ENCODE peak calls at places on chromosomes 12 and 14, in eight cellular contexts. L, X, C, D, T, W, J and Y are unnamed samples. For H3K9me3, the result is how much of the 10 kb centered on the place peaks cover.

GRCh38 chr14:52446355-52446754 is 106.0 kb downstream of the TXNDC16 start:
- DNase-seq in T (no peak), X (peak), W (no peak), L (peak), D (no peak), C (no peak), J (peak), Y (no peak)

GRCh38 chr12:108734200-108734906 is 3.0 kb upstream of the CORO1C start:
- DNase-seq in L (peak), J (peak), W (peak), X (no peak), D (peak), T (no peak), C (no peak), Y (peak)

GRCh38 chr14:61602733-61603077 is 92.6 kb upstream of the HIF1A start:
- DNase-seq in T (no peak), X (no peak), W (no peak), C (no peak), D (no peak), J (no peak), L (no peak), Y (no peak)

GRCh38 chr12:6899837-6900519 is 4.6 kb upstream of the LRRC23 start:
- DNase-seq in J (peak), D (no peak), T (no peak), C (peak), W (no peak), X (no peak), L (no peak), Y (peak)

GRCh38 chr12:67534671-67535070 is 113.9 kb upstream of the DYRK2 start:
- DNase-seq in C (no peak), T (no peak), D (no peak), X (no peak), W (peak), L (peak), J (no peak), Y (peak)

GRCh38 chr14:24392327-24393098 is 6.3 kb upstream of the NYNRIN start:
- DNase-seq in C (no peak), X (no peak), W (peak), J (no peak), D (no peak), L (peak), T (no peak), Y (no peak)

GRCh38 chr12:12405882-12406281 is 49.0 kb downstream of the BORCS5 start:
- DNase-seq in D (no peak), X (no peak), J (peak), T (no peak), W (peak), C (peak), L (peak), Y (peak)

GRCh38 chr14:59359451-59360124 is 105.6 kb downstream of the GPR135 start:
- DNase-seq in T (no peak), L (no peak), C (no peak), D (no peak), J (no peak), X (no peak), W (no peak), Y (no peak)

GRCh38 chr12:109586385-109587296 is 13.0 kb downstream of the MVK start:
- DNase-seq in X (no peak), C (no peak), D (no peak), W (no peak), J (no peak), L (no peak), T (no peak), Y (no peak)

GRCh38 chr12:108340037-108340436 is 926 bp upstream of the CMKLR1 start:
- DNase-seq in J (no peak), D (peak), X (no peak), L (no peak), C (no peak), T (no peak), W (no peak), Y (no peak)

GRCh38 chr12:3698218-3698974 is 54.5 kb downstream of the CRACR2A start:
- DNase-seq in L (peak), T (no peak), J (no peak), W (no peak), C (no peak), X (no peak), D (no peak), Y (peak)

GRCh38 chr12:94103986-94104385 is 44.4 kb upstream of the PLXNC1 start:
- DNase-seq in L (peak), C (no peak), W (no peak), X (no peak), T (no peak), D (no peak), J (no peak), Y (no peak)

GRCh38 chr12:120902846-120903381 is 1.2 kb downstream of the SPPL3 start:
- DNase-seq in C (no peak), X (no peak), J (no peak), W (no peak), D (no peak), T (no peak), L (no peak), Y (no peak)

GRCh38 chr14:99128185-99128584 is 143.8 kb downstream of the BCL11B start:
- DNase-seq in C (no peak), X (no peak), D (no peak), W (no peak), J (peak), T (no peak), L (no peak), Y (no peak)

GRCh38 chr12:120286768-120287490 is 4.8 kb downstream of the RNU4-2 start:
- DNase-seq in T (no peak), D (no peak), J (no peak), W (no peak), C (no peak), L (peak), X (no peak), Y (no peak)

GRCh38 chr12:90038290-90038689 is 329.7 kb upstream of the ATP2B1 start:
- DNase-seq in T (no peak), J (no peak), W (no peak), L (no peak), X (no peak), D (no peak), C (no peak), Y (no peak)

GRCh38 chr12:103677341-103677740 is 90.3 kb downstream of the STAB2 start:
- DNase-seq in D (no peak), J (peak), X (no peak), L (peak), C (no peak), W (no peak), T (no peak), Y (no peak)

GRCh38 chr14:95468416-95469133 is 47.9 kb downstream of the SYNE3 start:
- DNase-seq in L (no peak), J (peak), W (no peak), T (no peak), C (no peak), X (no peak), D (no peak), Y (no peak)

GRCh38 chr14:69138189-69138535 is 14.8 kb downstream of the DCAF5 start:
- DNase-seq in T (no peak), C (no peak), L (no peak), D (no peak), W (no peak), X (no peak), J (no peak), Y (no peak)

GRCh38 chr12:59056931-59057330 is 136.6 kb upstream of the LRIG3 start:
- DNase-seq in T (no peak), X (no peak), C (no peak), D (no peak), J (no peak), W (no peak), L (no peak), Y (no peak)

GRCh38 chr12:60935981-60936761 is 1324.0 kb upstream of the USP15 start:
- DNase-seq in X (no peak), T (no peak), D (no peak), L (peak), J (no peak), C (no peak), W (no peak), Y (no peak)

GRCh38 chr12:100356646-100357223 is at the start of gene SLC17A8:
- DNase-seq in T (no peak), W (no peak), X (peak), D (no peak), L (no peak), C (no peak), J (no peak), Y (no peak)

GRCh38 chr14:100065942-100066574 is 836 bp downstream of the EVL start:
- DNase-seq in C (no peak), J (peak), W (no peak), X (no peak), D (no peak), T (peak), L (no peak), Y (no peak)

GRCh38 chr14:52917732-52918131 is 33.1 kb downstream of the FERMT2 start:
- DNase-seq in J (no peak), X (no peak), D (no peak), C (no peak), T (no peak), W (no peak), L (no peak), Y (no peak)

GRCh38 chr14:91929700-91930099 is 17.8 kb downstream of the FBLN5 start:
- DNase-seq in W (no peak), L (no peak), J (no peak), D (no peak), T (no peak), X (no peak), C (no peak), Y (no peak)

GRCh38 chr14:92613008-92613658 is 99.6 kb downstream of the RIN3 start:
- DNase-seq in D (no peak), T (peak), J (no peak), L (no peak), C (peak), X (peak), W (no peak), Y (peak)

GRCh38 chr12:77855548-77855947 is 24.9 kb downstream of the NAV3 start:
- DNase-seq in X (no peak), L (no peak), C (no peak), J (no peak), T (no peak), D (no peak), W (no peak), Y (peak)

GRCh38 chr12:50257226-50258166 is 25.8 kb downstream of the LIMA1 start:
- DNase-seq in C (no peak), J (no peak), L (peak), T (no peak), W (no peak), X (no peak), D (no peak), Y (peak)

GRCh38 chr14:19902409-19902808 is 18.0 kb upstream of the OR4K5 start:
- DNase-seq in L (no peak), W (no peak), D (no peak), J (no peak), C (no peak), T (no peak), X (no peak), Y (no peak)
- H3K9me3 ChIP-seq in L (under half), W (under half), D (under half), J (under half), C (under half), T (under half), X (under half), Y (under half)

DNA sequence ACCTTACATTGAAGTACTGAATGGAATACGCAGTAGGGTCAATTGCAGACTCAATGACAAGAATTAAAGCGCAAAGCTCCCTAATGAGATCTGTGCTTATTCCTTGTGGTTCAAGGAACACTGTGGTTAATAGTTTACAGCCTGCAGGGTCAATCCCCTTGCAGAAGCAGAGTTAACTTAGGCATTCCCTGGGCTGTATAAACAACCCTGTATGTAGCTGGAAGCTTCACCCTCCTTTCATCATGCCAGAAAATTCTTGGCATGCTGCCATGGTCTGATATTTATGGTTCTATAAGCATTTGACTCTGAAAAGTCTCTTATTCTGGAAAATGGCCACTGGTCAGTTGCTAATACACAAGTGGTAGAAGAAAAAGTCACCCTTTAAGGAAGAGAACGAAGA is 227.7 kb downstream of the NOVA1 start:
- DNase-seq in D (no peak), W (no peak), L (no peak), T (no peak), J (no peak), C (no peak), X (no peak), Y (peak)
- H3K9me3 ChIP-seq in D (under half), W (under half), L (under half), T (under half), J (under half), C (under half), X (under half), Y (under half)

GRCh38 chr12:132290203-132290540 is 39.2 kb downstream of the GALNT9 start:
- DNase-seq in C (no peak), D (no peak), L (no peak), T (no peak), W (no peak), X (no peak), J (no peak), Y (no peak)
- H3K9me3 ChIP-seq in C (under half), D (under half), L (under half), T (under half), W (under half), X (under half), J (under half), Y (under half)

GRCh38 chr12:112995008-112995407 is 16.7 kb downstream of the OAS2 start:
- DNase-seq in X (no peak), C (no peak), T (no peak), J (no peak), D (no peak), L (no peak), W (no peak), Y (no peak)
- H3K9me3 ChIP-seq in X (under half), C (under half), T (under half), J (under half), D (under half), L (under half), W (under half), Y (under half)

GRCh38 chr14:19917243-19917642 is 3.2 kb upstream of the OR4K5 start:
- DNase-seq in L (no peak), D (no peak), W (no peak), X (no peak), T (no peak), C (no peak), J (no peak), Y (no peak)

GRCh38 chr14:19917955-19918518 is 2.4 kb upstream of the OR4K5 start:
- DNase-seq in L (no peak), T (no peak), W (no peak), X (no peak), C (no peak), D (no peak), J (no peak), Y (no peak)

GRCh38 chr14:19920021-19920657 is at the start of gene OR4K5:
- DNase-seq in X (no peak), W (no peak), C (no peak), D (no peak), T (no peak), J (no peak), L (no peak), Y (no peak)

DNA sequence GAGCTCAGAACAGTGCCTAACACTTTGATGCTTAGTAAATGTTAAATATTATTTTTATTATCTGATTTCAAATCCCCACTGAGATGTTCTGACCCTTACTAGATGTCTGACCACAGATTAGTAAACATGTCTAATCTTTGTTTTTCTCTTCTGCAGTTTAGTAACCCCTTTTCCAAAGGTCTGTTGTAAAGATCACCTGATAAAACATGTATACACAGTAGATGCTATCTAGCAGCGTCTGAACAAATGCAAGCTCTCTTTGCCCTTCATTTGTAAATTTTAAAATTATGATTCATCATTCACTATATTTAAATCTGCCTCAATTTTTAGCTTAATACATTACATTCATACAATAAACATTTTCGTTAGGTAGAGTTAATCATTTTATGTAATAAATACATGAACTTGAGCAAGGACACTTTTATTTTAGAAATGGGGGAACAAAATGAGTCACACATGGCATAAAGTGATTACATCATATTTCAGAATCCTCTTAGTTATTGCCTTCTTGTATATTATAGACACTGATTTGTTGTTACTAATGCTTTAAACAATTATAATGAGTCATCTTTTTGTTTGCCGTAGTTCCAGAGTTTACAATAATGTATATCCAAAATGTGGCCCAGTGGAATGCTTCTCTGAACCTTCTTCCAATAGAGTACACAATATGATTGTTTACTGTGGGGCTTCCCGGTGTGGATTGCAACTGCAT is 1.7 kb upstream of the OR4K5 start:
- DNase-seq in D (no peak), X (no peak), W (no peak), T (no peak), J (no peak), L (no peak), C (no peak), Y (peak)
- H3K9me3 ChIP-seq in D (under half), X (under half), W (under half), T (under half), J (under half), L (under half), C (under half), Y (under half)

DNA sequence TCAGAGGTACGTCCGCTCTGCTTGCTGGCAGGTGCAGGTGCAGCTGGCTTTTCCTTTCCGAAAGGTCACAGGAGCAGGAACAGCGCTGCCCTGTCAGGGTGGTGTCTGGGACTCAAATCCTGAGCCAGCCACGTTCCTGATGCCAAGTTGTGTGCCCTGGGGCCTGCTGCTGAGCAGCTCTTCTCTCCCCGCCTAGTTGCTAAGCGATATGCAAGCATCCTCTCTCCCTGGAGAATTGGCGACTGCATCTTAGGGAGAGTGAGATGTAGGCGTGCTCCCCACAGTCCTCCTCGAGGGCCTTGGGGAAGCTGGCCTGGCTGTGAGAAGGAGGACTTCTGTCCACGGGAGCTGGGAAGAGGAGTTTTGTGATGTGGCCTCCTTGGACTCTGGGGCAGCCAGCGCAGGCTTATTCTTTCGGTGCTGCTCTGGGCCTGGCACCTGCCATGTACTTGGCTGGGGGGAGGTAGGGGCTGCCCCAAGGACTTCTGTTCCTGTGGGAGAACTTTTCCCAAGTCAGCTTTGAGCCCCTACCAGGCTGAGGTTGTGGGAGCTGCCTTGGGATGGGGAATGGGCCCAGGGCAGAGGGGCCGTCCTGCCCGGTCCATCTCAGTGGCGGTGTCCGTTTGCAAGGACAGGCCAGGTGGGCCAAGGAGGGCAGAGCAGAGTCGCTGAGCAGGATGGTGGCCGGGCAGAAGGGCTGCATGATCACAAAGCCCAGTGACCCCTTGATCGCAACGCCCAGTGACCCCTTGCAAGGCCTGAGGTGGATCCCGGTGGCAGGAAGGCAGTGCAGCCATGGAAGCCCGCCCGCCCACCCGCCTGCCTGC is 183.5 kb downstream of the ADGRD1 start:
- DNase-seq in C (no peak), D (no peak), W (no peak), L (no peak), X (no peak), J (no peak), T (no peak), Y (no peak)
- H3K9me3 ChIP-seq in C (under half), D (under half), W (under half), L (under half), X (under half), J (under half), T (under half), Y (under half)

DNA sequence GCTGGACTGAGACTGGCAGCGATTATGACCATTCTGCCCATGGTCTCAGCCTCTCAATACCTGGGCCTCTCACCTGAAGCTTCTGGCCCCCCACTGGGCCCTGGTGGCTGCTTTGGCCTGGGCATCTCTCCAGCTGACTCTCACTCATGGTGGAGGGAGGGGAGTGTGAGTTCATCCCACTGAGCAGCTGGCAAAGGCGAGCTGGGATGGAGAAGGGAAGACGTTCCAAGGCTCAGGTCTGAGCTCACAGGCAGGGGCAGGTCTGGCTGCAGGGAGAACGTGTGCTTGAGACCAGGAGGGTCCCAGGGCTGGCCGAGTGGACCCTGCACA is 103.5 kb downstream of the TMEM121 start:
- DNase-seq in C (no peak), L (no peak), T (no peak), X (no peak), W (no peak), J (no peak), D (no peak), Y (no peak)
- H3K9me3 ChIP-seq in C (under half), L (under half), T (under half), X (under half), W (under half), J (under half), D (under half), Y (under half)

GRCh38 chr12:87201598-87201997 is 827.6 kb downstream of the C12orf50 start:
- DNase-seq in X (no peak), T (no peak), D (no peak), W (no peak), L (no peak), J (no peak), C (no peak), Y (no peak)
- H3K9me3 ChIP-seq in X (under half), T (under half), D (under half), W (under half), L (under half), J (under half), C (under half), Y (under half)

GRCh38 chr14:30162066-30162465 is 234.4 kb upstream of the PRKD1 start:
- DNase-seq in W (no peak), T (no peak), L (no peak), X (no peak), J (no peak), C (no peak), D (no peak), Y (no peak)

GRCh38 chr14:30160608-30161007 is 233.0 kb upstream of the PRKD1 start:
- DNase-seq in J (no peak), C (no peak), L (no peak), W (no peak), T (no peak), X (no peak), D (no peak), Y (no peak)

DNA sequence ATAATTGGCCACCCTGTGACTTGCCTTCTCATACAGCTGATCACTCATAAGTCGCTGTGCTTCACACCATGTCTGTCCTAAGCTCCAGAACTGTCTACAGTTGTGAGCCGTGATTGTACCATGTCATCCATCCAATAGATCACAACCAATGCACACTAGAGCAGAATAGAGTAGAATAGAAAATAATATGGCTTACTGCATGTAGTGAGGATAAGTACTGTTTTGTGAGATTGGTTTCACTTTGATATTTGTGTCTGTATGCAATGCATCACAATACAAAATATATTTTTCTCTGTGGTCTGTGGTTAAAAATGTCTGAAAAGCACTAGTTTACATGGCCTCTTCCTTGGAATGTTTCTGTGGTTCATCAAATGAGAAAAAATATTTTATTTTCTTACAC is 237.6 kb upstream of the PRKD1 start:
- DNase-seq in X (no peak), W (no peak), D (no peak), C (no peak), T (no peak), J (no peak), L (no peak), Y (no peak)
- H3K9me3 ChIP-seq in X (under half), W (under half), D (under half), C (under half), T (under half), J (under half), L (under half), Y (under half)

GRCh38 chr12:34304001-34304400 is 281.7 kb downstream of the ALG10 start:
- DNase-seq in D (no peak), W (no peak), J (no peak), C (no peak), L (no peak), X (no peak), T (no peak), Y (no peak)
- H3K9me3 ChIP-seq in D (under half), W (under half), J (under half), C (under half), L (half or more), X (under half), T (half or more), Y (under half)